ENCODE peak calls at places on chromosomes 13 and 19, in five cellular contexts. J is left ventricle myocardium inferior, I is Calu3, H is mucosa of descending colon, D is AG04450. A is an unnamed sample.

GRCh38 chr13:34155931-34156607 is 338.1 kb downstream of the RFC3 start:
- DNase-seq in I (no peak), J (no peak), D (no peak), H (no peak), A (no peak)

GRCh38 chr19:38793671-38794070 is 4.7 kb downstream of the LGALS7B start:
- DNase-seq in D (no peak), H (no peak), I (no peak), J (no peak), A (no peak)

GRCh38 chr13:109331898-109332297 is 454.5 kb downstream of the IRS2 start:
- DNase-seq in J (no peak), D (no peak), I (no peak), H (no peak), A (no peak)

GRCh38 chr13:64075543-64076271 is 2660.1 kb upstream of the PCDH20 start:
- DNase-seq in D (no peak), J (no peak), I (no peak), H (no peak), A (no peak)

GRCh38 chr19:38020331-38020730 is 113.3 kb downstream of the SIPA1L3 start:
- DNase-seq in H (no peak), J (no peak), D (no peak), I (no peak), A (no peak)

GRCh38 chr13:62611343-62611742 is 1195.7 kb upstream of the PCDH20 start:
- DNase-seq in I (no peak), J (no peak), D (no peak), H (no peak), A (no peak)

GRCh38 chr13:92390217-92390616 is 836.4 kb upstream of the GPC6 start:
- DNase-seq in H (no peak), J (no peak), I (no peak), D (no peak), A (no peak)

GRCh38 chr19:8194528-8195275 is 14.5 kb upstream of the CERS4 start:
- DNase-seq in H (peak; percentile 57), J (no peak), D (no peak), I (no peak), A (no peak)

GRCh38 chr13:95858286-95859075 is 181.5 kb downstream of the DNAJC3 start:
- DNase-seq in J (no peak), D (no peak), I (no peak), H (no peak), A (no peak)

GRCh38 chr19:47132522-47132852 is 1.9 kb downstream of the SAE1 start:
- DNase-seq in I (peak; percentile 48), D (no peak), J (no peak), H (no peak), A (no peak)

GRCh38 chr13:113802761-113803160 is 43.7 kb downstream of the TMEM255B start:
- DNase-seq in J (no peak), D (no peak), I (no peak), H (no peak), A (no peak)

GRCh38 chr13:113835461-113836274 is 28.2 kb downstream of the GAS6 start:
- DNase-seq in I (no peak), D (peak; percentile 47), H (no peak), J (peak; percentile 14), A (no peak)

GRCh38 chr19:42247631-42248199 is 5.3 kb upstream of the GSK3A start:
- DNase-seq in J (no peak), H (no peak), D (no peak), I (no peak), A (no peak)

GRCh38 chr13:34179481-34179880 is 361.5 kb downstream of the RFC3 start:
- DNase-seq in J (no peak), D (no peak), I (no peak), H (no peak), A (no peak)

GRCh38 chr13:79943633-79944032 is 397.3 kb downstream of the SPRY2 start:
- DNase-seq in I (no peak), J (no peak), D (no peak), H (no peak), A (no peak)

GRCh38 chr13:44273991-44274810 is 99.4 kb upstream of the SERP2 start:
- DNase-seq in J (no peak), H (peak; percentile 41), D (peak; percentile 45), I (peak; percentile 2), A (no peak)

GRCh38 chr13:81760316-81760715 is 1419.4 kb upstream of the SPRY2 start:
- DNase-seq in H (no peak), J (no peak), I (no peak), D (no peak), A (no peak)

GRCh38 chr13:100957741-100958140 is 283.1 kb upstream of the TMTC4 start:
- DNase-seq in J (no peak), D (no peak), H (no peak), I (no peak), A (no peak)

GRCh38 chr13:74758188-74758587 is 624.0 kb upstream of the KLF12 start:
- DNase-seq in J (no peak), I (no peak), H (no peak), D (no peak), A (no peak)

GRCh38 chr13:98910501-98910951 is 67.3 kb downstream of the DOCK9 start:
- DNase-seq in J (no peak), H (no peak), I (peak; percentile 1), D (no peak), A (no peak)

GRCh38 chr19:4815426-4816387 is 15.8 kb downstream of the TICAM1 start:
- DNase-seq in H (peak; percentile 83), D (peak; percentile 74), J (peak; percentile 85), I (peak; percentile 83), A (peak; percentile 86)

GRCh38 chr19:33514885-33515485 is 6.6 kb downstream of the PEPD start:
- DNase-seq in H (peak; percentile 35), I (no peak), J (peak; percentile 39), D (no peak), A (no peak)

GRCh38 chr19:45455707-45456499 is 11.9 kb upstream of the FOSB start:
- DNase-seq in D (peak; percentile 97), J (peak; percentile 85), H (peak; percentile 93), I (peak; percentile 99), A (peak; percentile 87)

GRCh38 chr13:112324121-112324520 is 52.0 kb upstream of the SPACA7 start:
- DNase-seq in D (no peak), H (no peak), J (no peak), I (no peak), A (no peak)

GRCh38 chr13:26061947-26062346 is 10.1 kb upstream of the SHISA2 start:
- DNase-seq in I (no peak), H (no peak), D (peak; percentile 23), J (no peak), A (no peak)

GRCh38 chr19:16180611-16181010 is 4.6 kb upstream of the FAM32A start:
- DNase-seq in H (no peak), I (no peak), D (no peak), J (no peak), A (no peak)

GRCh38 chr13:29156136-29156535 is 336.0 kb downstream of the MTUS2 start:
- DNase-seq in J (no peak), I (no peak), H (no peak), D (no peak), A (no peak)

GRCh38 chr19:10881403-10882107 is 10.2 kb downstream of the CARM1 start:
- DNase-seq in H (no peak), D (no peak), I (no peak), J (no peak), A (no peak)

GRCh38 chr19:48400018-48400742 is 6.7 kb downstream of the GRIN2D start:
- DNase-seq in I (peak; percentile 44), D (no peak), H (peak; percentile 74), J (peak; percentile 53), A (no peak)

GRCh38 chr19:58386166-58386575 is 898 bp upstream of the RPS5 start:
- DNase-seq in J (no peak), H (no peak), I (peak; percentile 30), D (no peak), A (no peak)

GRCh38 chr19:58382997-58383603 is 2.3 kb upstream of the ZNF837 start:
- DNase-seq in D (no peak), H (no peak), I (no peak), J (no peak), A (no peak)

GRCh38 chr19:58387338-58388174 is 487 bp downstream of the RPS5 start:
- DNase-seq in J (no peak), D (no peak), I (no peak), H (no peak), A (no peak)

GRCh38 chr19:58386576-58387337 is at the start of gene RPS5:
- DNase-seq in J (peak; percentile 93), D (peak; percentile 98), I (peak; percentile 97), H (peak; percentile 96), A (peak; percentile 95)

DNA sequence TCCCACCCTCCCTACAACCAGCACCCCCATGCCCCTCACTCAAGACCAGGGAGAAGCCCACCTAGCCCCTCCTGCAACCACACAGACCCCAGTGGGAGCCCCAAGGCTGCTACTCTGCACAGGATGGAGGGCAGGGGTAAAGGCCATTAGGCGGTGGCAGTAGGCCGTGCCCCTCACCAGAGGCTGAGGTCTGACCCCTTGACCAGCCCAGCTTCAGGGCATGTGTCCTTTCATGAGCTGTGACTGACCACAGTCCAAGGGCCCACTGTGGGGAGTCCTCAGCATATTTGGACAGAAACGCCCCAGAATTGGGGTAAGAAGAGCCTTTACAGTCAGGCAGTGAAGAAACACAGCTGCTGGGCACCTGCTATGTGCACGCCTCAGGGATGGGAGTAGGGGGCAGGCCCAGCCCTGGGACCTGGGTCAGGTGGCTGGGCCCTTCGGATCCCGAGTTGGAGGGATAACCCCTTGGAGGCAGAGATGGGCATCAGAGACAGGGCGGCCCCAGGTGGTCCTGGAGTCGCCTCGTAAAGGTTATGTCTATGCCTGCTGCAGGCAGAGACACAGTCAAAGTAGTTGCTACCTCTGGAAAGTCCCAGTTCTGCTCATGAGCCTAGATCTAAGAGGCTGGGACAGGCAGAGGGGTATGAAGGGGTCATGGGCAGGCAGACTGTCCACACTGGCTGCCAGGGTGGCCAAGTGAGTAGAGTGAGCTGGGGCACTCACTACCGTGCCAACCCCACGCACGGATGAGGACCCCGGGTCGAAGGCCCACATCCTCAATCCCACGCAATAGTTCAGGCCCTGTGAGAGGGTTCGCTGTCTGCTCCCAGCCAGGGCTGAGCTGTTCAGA is 1.5 kb upstream of the RPS5 start:
- DNase-seq in I (no peak), J (no peak), H (peak; percentile 54), D (no peak), A (no peak)
- TF ChIP-seq CTCF in I (no peak), J (no peak), H (no peak), D (no peak), A (no peak)

GRCh38 chr19:31461814-31462539 is 112.7 kb upstream of the TSHZ3 start:
- DNase-seq in H (no peak), D (no peak), J (no peak), I (no peak), A (no peak)
- TF ChIP-seq CTCF in H (no peak), D (peak; percentile 31), J (no peak), I (no peak), A (no peak)

GRCh38 chr13:19864339-19865309 is 1.2 kb upstream of the ZMYM5 start:
- DNase-seq in J (peak; percentile 45), I (peak; percentile 61), H (no peak), D (no peak), A (peak; percentile 77)

GRCh38 chr13:19861762-19862161 is 1.7 kb downstream of the ZMYM5 start:
- DNase-seq in H (no peak), D (no peak), J (no peak), I (no peak), A (no peak)

GRCh38 chr13:19864018-19864338 is 529 bp upstream of the ZMYM5 start:
- DNase-seq in D (no peak), H (peak; percentile 87), I (peak; percentile 61), J (peak; percentile 77), A (peak; percentile 77)

GRCh38 chr13:19862511-19863313 is 737 bp downstream of the ZMYM5 start:
- DNase-seq in H (peak; percentile 69), D (no peak), J (peak; percentile 28), I (peak; percentile 15), A (no peak)

GRCh38 chr13:19863323-19864017 is at the start of gene ZMYM5:
- DNase-seq in J (peak; percentile 99), D (peak; percentile 99), H (peak; percentile 99), I (peak; percentile 97), A (peak; percentile 99)
- TF ChIP-seq CTCF in J (no peak), D (no peak), H (no peak), I (no peak), A (no peak)

GRCh38 chr13:66858163-66858562 is 372.0 kb downstream of the PCDH9 start:
- DNase-seq in I (no peak), H (no peak), D (no peak), J (no peak), A (no peak)
- TF ChIP-seq CTCF in I (no peak), H (no peak), D (no peak), J (no peak), A (no peak)

A was measured in type B pancreatic cell.